ENCODE peak calls at places on chromosomes 3 and 15, in five cellular contexts. One of them, this sample, is unnamed.

GRCh38 chr15:74767167-74768098 is 14.4 kb upstream of the CSK start:
- DNase-seq in choroid plexus epithelial cell: no peak
- DNase-seq in GM03348: no peak
- DNase-seq in dorsolateral prefrontal cortex: no peak
- DNase-seq in iPS-NIHi11: no peak
- DNase-seq in this sample: no peak

GRCh38 chr15:61755461-61755860 is 304.8 kb downstream of the VPS13C start:
- DNase-seq in dorsolateral prefrontal cortex: no peak
- DNase-seq in GM03348: no peak
- DNase-seq in iPS-NIHi11: no peak
- DNase-seq in choroid plexus epithelial cell: no peak
- DNase-seq in this sample: no peak

GRCh38 chr15:80479191-80479590 is 75.0 kb downstream of the ARNT2 start:
- DNase-seq in GM03348: no peak
- DNase-seq in iPS-NIHi11: no peak
- DNase-seq in choroid plexus epithelial cell: no peak
- DNase-seq in dorsolateral prefrontal cortex: no peak
- DNase-seq in this sample: no peak

GRCh38 chr15:39599871-39600270 is 19.0 kb downstream of the THBS1 start:
- DNase-seq in GM03348: no peak
- DNase-seq in iPS-NIHi11: no peak
- DNase-seq in choroid plexus epithelial cell: no peak
- DNase-seq in dorsolateral prefrontal cortex: no peak
- DNase-seq in this sample: peak

GRCh38 chr15:81049835-81050234 is 49.1 kb downstream of the TLNRD1 start:
- DNase-seq in choroid plexus epithelial cell: no peak
- DNase-seq in iPS-NIHi11: no peak
- DNase-seq in GM03348: no peak
- DNase-seq in dorsolateral prefrontal cortex: peak
- DNase-seq in this sample: no peak

GRCh38 chr15:40420793-40421192 is 15.2 kb downstream of the IVD start:
- DNase-seq in iPS-NIHi11: no peak
- DNase-seq in choroid plexus epithelial cell: no peak
- DNase-seq in GM03348: no peak
- DNase-seq in dorsolateral prefrontal cortex: no peak
- DNase-seq in this sample: no peak

GRCh38 chr3:150135321-150135721 is 164.6 kb upstream of the PFN2 start:
- DNase-seq in GM03348: peak
- DNase-seq in choroid plexus epithelial cell: peak
- DNase-seq in iPS-NIHi11: no peak
- DNase-seq in dorsolateral prefrontal cortex: no peak
- DNase-seq in this sample: no peak

GRCh38 chr3:3634326-3634725 is 164.9 kb upstream of the LRRN1 start:
- DNase-seq in choroid plexus epithelial cell: no peak
- DNase-seq in GM03348: no peak
- DNase-seq in iPS-NIHi11: no peak
- DNase-seq in dorsolateral prefrontal cortex: no peak
- DNase-seq in this sample: no peak

GRCh38 chr3:153290278-153291015 is 128.4 kb downstream of the RAP2B start:
- DNase-seq in choroid plexus epithelial cell: peak
- DNase-seq in dorsolateral prefrontal cortex: no peak
- DNase-seq in iPS-NIHi11: no peak
- DNase-seq in GM03348: no peak
- DNase-seq in this sample: peak

GRCh38 chr3:197001972-197002700 is 27.5 kb downstream of the MELTF start:
- DNase-seq in GM03348: peak
- DNase-seq in choroid plexus epithelial cell: peak
- DNase-seq in dorsolateral prefrontal cortex: peak
- DNase-seq in iPS-NIHi11: peak
- DNase-seq in this sample: peak

GRCh38 chr3:114020907-114021306 is 35.4 kb downstream of the CCDC191 start:
- DNase-seq in GM03348: no peak
- DNase-seq in dorsolateral prefrontal cortex: no peak
- DNase-seq in iPS-NIHi11: no peak
- DNase-seq in choroid plexus epithelial cell: no peak
- DNase-seq in this sample: no peak

GRCh38 chr15:72902245-72902928 is 118.8 kb upstream of the ADPGK start:
- DNase-seq in GM03348: peak
- DNase-seq in iPS-NIHi11: no peak
- DNase-seq in dorsolateral prefrontal cortex: peak
- DNase-seq in choroid plexus epithelial cell: peak
- DNase-seq in this sample: peak

GRCh38 chr15:75761446-75762356 is 49.1 kb upstream of the CSPG4 start:
- DNase-seq in iPS-NIHi11: no peak
- DNase-seq in GM03348: no peak
- DNase-seq in dorsolateral prefrontal cortex: no peak
- DNase-seq in choroid plexus epithelial cell: no peak
- DNase-seq in this sample: no peak

GRCh38 chr3:171874251-171874679 is 31.1 kb downstream of the TMEM212 start:
- DNase-seq in choroid plexus epithelial cell: peak
- DNase-seq in iPS-NIHi11: peak
- DNase-seq in dorsolateral prefrontal cortex: no peak
- DNase-seq in GM03348: peak
- DNase-seq in this sample: peak

GRCh38 chr3:152466784-152467183 is 198.1 kb downstream of the MBNL1 start:
- DNase-seq in iPS-NIHi11: no peak
- DNase-seq in dorsolateral prefrontal cortex: no peak
- DNase-seq in choroid plexus epithelial cell: peak
- DNase-seq in GM03348: peak
- DNase-seq in this sample: peak

GRCh38 chr15:34889486-34889885 is 80.1 kb downstream of the AQR start:
- DNase-seq in choroid plexus epithelial cell: peak
- DNase-seq in GM03348: no peak
- DNase-seq in dorsolateral prefrontal cortex: no peak
- DNase-seq in iPS-NIHi11: no peak
- DNase-seq in this sample: peak

GRCh38 chr15:94070341-94071275 is 160.8 kb upstream of the MCTP2 start:
- DNase-seq in GM03348: peak
- DNase-seq in iPS-NIHi11: no peak
- DNase-seq in dorsolateral prefrontal cortex: no peak
- DNase-seq in choroid plexus epithelial cell: no peak
- DNase-seq in this sample: no peak

GRCh38 chr3:58350627-58351013 is 17.9 kb downstream of the PXK start:
- DNase-seq in dorsolateral prefrontal cortex: no peak
- DNase-seq in GM03348: peak
- DNase-seq in iPS-NIHi11: no peak
- DNase-seq in choroid plexus epithelial cell: peak
- DNase-seq in this sample: peak

GRCh38 chr3:142028174-142028833 is 121.0 kb downstream of the TFDP2 start:
- DNase-seq in choroid plexus epithelial cell: peak
- DNase-seq in GM03348: peak
- DNase-seq in iPS-NIHi11: peak
- DNase-seq in dorsolateral prefrontal cortex: no peak
- DNase-seq in this sample: peak

GRCh38 chr3:19392146-19392545 is 243.8 kb downstream of the KCNH8 start:
- DNase-seq in GM03348: no peak
- DNase-seq in iPS-NIHi11: no peak
- DNase-seq in dorsolateral prefrontal cortex: no peak
- DNase-seq in choroid plexus epithelial cell: no peak
- DNase-seq in this sample: no peak

GRCh38 chr15:70376929-70377691 is 279.4 kb upstream of the TLE3 start:
- DNase-seq in GM03348: peak
- DNase-seq in dorsolateral prefrontal cortex: peak
- DNase-seq in iPS-NIHi11: peak
- DNase-seq in choroid plexus epithelial cell: peak
- DNase-seq in this sample: peak

GRCh38 chr3:98886525-98886924 is 15.0 kb downstream of the DCBLD2 start:
- DNase-seq in choroid plexus epithelial cell: no peak
- DNase-seq in GM03348: no peak
- DNase-seq in dorsolateral prefrontal cortex: no peak
- DNase-seq in iPS-NIHi11: no peak
- DNase-seq in this sample: peak

GRCh38 chr3:30747771-30748281 is 141.4 kb downstream of the TGFBR2 start:
- DNase-seq in GM03348: peak
- DNase-seq in dorsolateral prefrontal cortex: no peak
- DNase-seq in iPS-NIHi11: peak
- DNase-seq in choroid plexus epithelial cell: peak
- DNase-seq in this sample: peak

GRCh38 chr3:186453531-186453930 is 90.6 kb downstream of the CRYGS start:
- DNase-seq in GM03348: no peak
- DNase-seq in dorsolateral prefrontal cortex: no peak
- DNase-seq in iPS-NIHi11: no peak
- DNase-seq in choroid plexus epithelial cell: no peak
- DNase-seq in this sample: no peak

GRCh38 chr15:49468440-49468839 is 45.4 kb downstream of the FGF7 start:
- DNase-seq in iPS-NIHi11: no peak
- DNase-seq in GM03348: peak
- DNase-seq in dorsolateral prefrontal cortex: no peak
- DNase-seq in choroid plexus epithelial cell: peak
- DNase-seq in this sample: peak

GRCh38 chr3:126371096-126371705 is 14.0 kb upstream of the KLF15 start:
- DNase-seq in GM03348: no peak
- DNase-seq in iPS-NIHi11: no peak
- DNase-seq in dorsolateral prefrontal cortex: peak
- DNase-seq in choroid plexus epithelial cell: no peak
- DNase-seq in this sample: no peak

GRCh38 chr15:29821416-29822099 is 710 bp downstream of the TJP1 start:
- DNase-seq in dorsolateral prefrontal cortex: peak
- DNase-seq in iPS-NIHi11: peak
- DNase-seq in choroid plexus epithelial cell: peak
- DNase-seq in GM03348: peak
- DNase-seq in this sample: peak

GRCh38 chr3:171176244-171176925 is 149.9 kb upstream of the SLC2A2 start:
- DNase-seq in dorsolateral prefrontal cortex: no peak
- DNase-seq in choroid plexus epithelial cell: no peak
- DNase-seq in iPS-NIHi11: no peak
- DNase-seq in GM03348: no peak
- DNase-seq in this sample: no peak

GRCh38 chr15:91866971-91867372 is 13.5 kb downstream of the SLCO3A1 start:
- DNase-seq in iPS-NIHi11: no peak
- DNase-seq in GM03348: peak
- DNase-seq in choroid plexus epithelial cell: no peak
- DNase-seq in dorsolateral prefrontal cortex: peak
- DNase-seq in this sample: peak